ENCODE peak calls at places on chromosomes 16 and 17, in four cellular contexts. One of them, this sample, is unnamed.

GRCh38 chr16:55655381-55655708 is 443 bp upstream of the SLC6A2 start:
- DNase-seq in upper lobe of right lung: no peak
- DNase-seq in activated CD4-positive, alpha-beta T cell treated with anti-CD3 and anti-CD28 coated beads, Interleukin-2, amount 50 U/mL, for 1 hour: no peak
- DNase-seq in astrocyte of the hippocampus: no peak
- DNase-seq in this sample: no peak

GRCh38 chr16:72818286-72818845 is 229.6 kb downstream of the ZFHX3 start:
- DNase-seq in upper lobe of right lung: no peak
- DNase-seq in activated CD4-positive, alpha-beta T cell treated with anti-CD3 and anti-CD28 coated beads, Interleukin-2, amount 50 U/mL, for 1 hour: no peak
- DNase-seq in astrocyte of the hippocampus: peak; percentile 71
- DNase-seq in this sample: no peak

GRCh38 chr17:63382826-63383225 is 63.3 kb downstream of the CYB561 start:
- DNase-seq in upper lobe of right lung: no peak
- DNase-seq in activated CD4-positive, alpha-beta T cell treated with anti-CD3 and anti-CD28 coated beads, Interleukin-2, amount 50 U/mL, for 1 hour: no peak
- DNase-seq in astrocyte of the hippocampus: no peak
- DNase-seq in this sample: no peak

GRCh38 chr16:5738586-5738985 is 641.0 kb upstream of the EEF2KMT start:
- DNase-seq in upper lobe of right lung: no peak
- DNase-seq in activated CD4-positive, alpha-beta T cell treated with anti-CD3 and anti-CD28 coated beads, Interleukin-2, amount 50 U/mL, for 1 hour: no peak
- DNase-seq in astrocyte of the hippocampus: no peak
- DNase-seq in this sample: no peak

GRCh38 chr16:25838724-25839186 is 147.0 kb downstream of the HS3ST4 start:
- DNase-seq in upper lobe of right lung: no peak
- DNase-seq in activated CD4-positive, alpha-beta T cell treated with anti-CD3 and anti-CD28 coated beads, Interleukin-2, amount 50 U/mL, for 1 hour: peak; percentile 1
- DNase-seq in astrocyte of the hippocampus: peak; percentile 55
- DNase-seq in this sample: no peak

GRCh38 chr16:58829096-58829495 is 95.0 kb upstream of the GOT2 start:
- DNase-seq in upper lobe of right lung: no peak
- DNase-seq in activated CD4-positive, alpha-beta T cell treated with anti-CD3 and anti-CD28 coated beads, Interleukin-2, amount 50 U/mL, for 1 hour: no peak
- DNase-seq in astrocyte of the hippocampus: no peak
- DNase-seq in this sample: no peak

GRCh38 chr16:85659805-85660511 is 28.8 kb downstream of the GINS2 start:
- DNase-seq in upper lobe of right lung: peak; percentile 71
- DNase-seq in activated CD4-positive, alpha-beta T cell treated with anti-CD3 and anti-CD28 coated beads, Interleukin-2, amount 50 U/mL, for 1 hour: peak; percentile 61
- DNase-seq in astrocyte of the hippocampus: peak; percentile 71
- DNase-seq in this sample: peak; percentile 59

GRCh38 chr17:27733771-27734170 is 66.6 kb downstream of the NOS2 start:
- DNase-seq in upper lobe of right lung: no peak
- DNase-seq in activated CD4-positive, alpha-beta T cell treated with anti-CD3 and anti-CD28 coated beads, Interleukin-2, amount 50 U/mL, for 1 hour: no peak
- DNase-seq in astrocyte of the hippocampus: no peak
- DNase-seq in this sample: no peak

GRCh38 chr17:29140631-29141483 is 39.3 kb downstream of the MYO18A start:
- DNase-seq in upper lobe of right lung: no peak
- DNase-seq in activated CD4-positive, alpha-beta T cell treated with anti-CD3 and anti-CD28 coated beads, Interleukin-2, amount 50 U/mL, for 1 hour: peak; percentile 63
- DNase-seq in astrocyte of the hippocampus: peak; percentile 10
- DNase-seq in this sample: no peak

GRCh38 chr16:78464833-78465232 is 365.4 kb downstream of the WWOX start:
- DNase-seq in upper lobe of right lung: no peak
- DNase-seq in activated CD4-positive, alpha-beta T cell treated with anti-CD3 and anti-CD28 coated beads, Interleukin-2, amount 50 U/mL, for 1 hour: no peak
- DNase-seq in astrocyte of the hippocampus: no peak
- DNase-seq in this sample: no peak

GRCh38 chr16:85164838-85165516 is 52.7 kb upstream of the CIBAR2 start:
- DNase-seq in upper lobe of right lung: no peak
- DNase-seq in activated CD4-positive, alpha-beta T cell treated with anti-CD3 and anti-CD28 coated beads, Interleukin-2, amount 50 U/mL, for 1 hour: no peak
- DNase-seq in astrocyte of the hippocampus: no peak
- DNase-seq in this sample: no peak

GRCh38 chr17:39751016-39751543 is 13.3 kb downstream of the GRB7 start:
- DNase-seq in upper lobe of right lung: no peak
- DNase-seq in activated CD4-positive, alpha-beta T cell treated with anti-CD3 and anti-CD28 coated beads, Interleukin-2, amount 50 U/mL, for 1 hour: no peak
- DNase-seq in astrocyte of the hippocampus: no peak
- DNase-seq in this sample: peak; percentile 14

GRCh38 chr16:648071-648785 is 937 bp upstream of the WDR90 start:
- DNase-seq in upper lobe of right lung: peak; percentile 88
- DNase-seq in activated CD4-positive, alpha-beta T cell treated with anti-CD3 and anti-CD28 coated beads, Interleukin-2, amount 50 U/mL, for 1 hour: peak; percentile 38
- DNase-seq in astrocyte of the hippocampus: peak; percentile 62
- DNase-seq in this sample: peak; percentile 70

GRCh38 chr16:89961920-89962319 is 13.4 kb downstream of the DEF8 start:
- DNase-seq in upper lobe of right lung: no peak
- DNase-seq in activated CD4-positive, alpha-beta T cell treated with anti-CD3 and anti-CD28 coated beads, Interleukin-2, amount 50 U/mL, for 1 hour: no peak
- DNase-seq in astrocyte of the hippocampus: no peak
- DNase-seq in this sample: no peak

GRCh38 chr17:45261577-45262515 is at the start of gene SPATA32:
- DNase-seq in upper lobe of right lung: peak; percentile 87
- DNase-seq in activated CD4-positive, alpha-beta T cell treated with anti-CD3 and anti-CD28 coated beads, Interleukin-2, amount 50 U/mL, for 1 hour: peak; percentile 62
- DNase-seq in astrocyte of the hippocampus: peak; percentile 39
- DNase-seq in this sample: peak; percentile 84

GRCh38 chr16:88264641-88265285 is 118.0 kb upstream of the ZNF469 start:
- DNase-seq in upper lobe of right lung: peak; percentile 97
- DNase-seq in activated CD4-positive, alpha-beta T cell treated with anti-CD3 and anti-CD28 coated beads, Interleukin-2, amount 50 U/mL, for 1 hour: peak; percentile 29
- DNase-seq in astrocyte of the hippocampus: peak; percentile 95
- DNase-seq in this sample: peak; percentile 95

GRCh38 chr16:84087461-84088151 is 29.1 kb downstream of the MBTPS1 start:
- DNase-seq in upper lobe of right lung: no peak
- DNase-seq in activated CD4-positive, alpha-beta T cell treated with anti-CD3 and anti-CD28 coated beads, Interleukin-2, amount 50 U/mL, for 1 hour: no peak
- DNase-seq in astrocyte of the hippocampus: no peak
- DNase-seq in this sample: no peak

GRCh38 chr16:17633146-17633966 is 162.6 kb upstream of the XYLT1 start:
- DNase-seq in upper lobe of right lung: no peak
- DNase-seq in activated CD4-positive, alpha-beta T cell treated with anti-CD3 and anti-CD28 coated beads, Interleukin-2, amount 50 U/mL, for 1 hour: no peak
- DNase-seq in astrocyte of the hippocampus: no peak
- DNase-seq in this sample: no peak

GRCh38 chr16:31451681-31452351 is 7.5 kb upstream of the ARMC5 start:
- DNase-seq in upper lobe of right lung: peak; percentile 71
- DNase-seq in activated CD4-positive, alpha-beta T cell treated with anti-CD3 and anti-CD28 coated beads, Interleukin-2, amount 50 U/mL, for 1 hour: no peak
- DNase-seq in astrocyte of the hippocampus: peak; percentile 83
- DNase-seq in this sample: no peak

GRCh38 chr17:38742431-38743308 is 5.5 kb downstream of the PCGF2 start:
- DNase-seq in upper lobe of right lung: no peak
- DNase-seq in activated CD4-positive, alpha-beta T cell treated with anti-CD3 and anti-CD28 coated beads, Interleukin-2, amount 50 U/mL, for 1 hour: no peak
- DNase-seq in astrocyte of the hippocampus: peak; percentile 87
- DNase-seq in this sample: no peak

GRCh38 chr17:69012895-69013805 is 47.6 kb downstream of the ABCA9 start:
- DNase-seq in upper lobe of right lung: no peak
- DNase-seq in activated CD4-positive, alpha-beta T cell treated with anti-CD3 and anti-CD28 coated beads, Interleukin-2, amount 50 U/mL, for 1 hour: no peak
- DNase-seq in astrocyte of the hippocampus: peak; percentile 0
- DNase-seq in this sample: no peak

GRCh38 chr17:48715496-48716399 is 6.6 kb downstream of the PRAC1 start:
- DNase-seq in upper lobe of right lung: no peak
- DNase-seq in activated CD4-positive, alpha-beta T cell treated with anti-CD3 and anti-CD28 coated beads, Interleukin-2, amount 50 U/mL, for 1 hour: no peak
- DNase-seq in astrocyte of the hippocampus: no peak
- DNase-seq in this sample: no peak

GRCh38 chr16:1445518-1446197 is 1.3 kb upstream of the CCDC154 start:
- DNase-seq in upper lobe of right lung: no peak
- DNase-seq in activated CD4-positive, alpha-beta T cell treated with anti-CD3 and anti-CD28 coated beads, Interleukin-2, amount 50 U/mL, for 1 hour: no peak
- DNase-seq in astrocyte of the hippocampus: no peak
- DNase-seq in this sample: no peak

GRCh38 chr17:28524476-28525415 is 18.6 kb downstream of the FOXN1 start:
- DNase-seq in upper lobe of right lung: peak; percentile 80
- DNase-seq in activated CD4-positive, alpha-beta T cell treated with anti-CD3 and anti-CD28 coated beads, Interleukin-2, amount 50 U/mL, for 1 hour: no peak
- DNase-seq in astrocyte of the hippocampus: peak; percentile 92
- DNase-seq in this sample: peak; percentile 84

GRCh38 chr16:66695935-66696668 is 441 bp downstream of the CMTM4 start:
- DNase-seq in upper lobe of right lung: peak; percentile 86
- DNase-seq in activated CD4-positive, alpha-beta T cell treated with anti-CD3 and anti-CD28 coated beads, Interleukin-2, amount 50 U/mL, for 1 hour: no peak
- DNase-seq in astrocyte of the hippocampus: peak; percentile 39
- DNase-seq in this sample: peak; percentile 77

GRCh38 chr17:83004791-83005380 is 74.5 kb upstream of the METRNL start:
- DNase-seq in upper lobe of right lung: no peak
- DNase-seq in activated CD4-positive, alpha-beta T cell treated with anti-CD3 and anti-CD28 coated beads, Interleukin-2, amount 50 U/mL, for 1 hour: no peak
- DNase-seq in astrocyte of the hippocampus: no peak
- DNase-seq in this sample: no peak

GRCh38 chr16:51666074-51666473 is 515.0 kb upstream of the SALL1 start:
- DNase-seq in upper lobe of right lung: no peak
- DNase-seq in activated CD4-positive, alpha-beta T cell treated with anti-CD3 and anti-CD28 coated beads, Interleukin-2, amount 50 U/mL, for 1 hour: no peak
- DNase-seq in astrocyte of the hippocampus: peak; percentile 59
- DNase-seq in this sample: no peak

GRCh38 chr17:48198950-48199541 is 91.5 kb downstream of the SNX11 start:
- DNase-seq in upper lobe of right lung: no peak
- DNase-seq in activated CD4-positive, alpha-beta T cell treated with anti-CD3 and anti-CD28 coated beads, Interleukin-2, amount 50 U/mL, for 1 hour: no peak
- DNase-seq in astrocyte of the hippocampus: no peak
- DNase-seq in this sample: no peak

GRCh38 chr17:81400939-81401726 is 5.9 kb downstream of the BAHCC1 start:
- DNase-seq in upper lobe of right lung: no peak
- DNase-seq in activated CD4-positive, alpha-beta T cell treated with anti-CD3 and anti-CD28 coated beads, Interleukin-2, amount 50 U/mL, for 1 hour: no peak
- DNase-seq in astrocyte of the hippocampus: peak; percentile 43
- DNase-seq in this sample: no peak

GRCh38 chr16:29815793-29816693 is at the start of gene PAGR1:
- DNase-seq in upper lobe of right lung: peak; percentile 99
- DNase-seq in activated CD4-positive, alpha-beta T cell treated with anti-CD3 and anti-CD28 coated beads, Interleukin-2, amount 50 U/mL, for 1 hour: peak; percentile 98
- DNase-seq in astrocyte of the hippocampus: peak; percentile 100
- DNase-seq in this sample: peak; percentile 99

GRCh38 chr17:46841561-46842379 is 9.6 kb upstream of the WNT9B start:
- DNase-seq in upper lobe of right lung: no peak
- DNase-seq in activated CD4-positive, alpha-beta T cell treated with anti-CD3 and anti-CD28 coated beads, Interleukin-2, amount 50 U/mL, for 1 hour: peak; percentile 19
- DNase-seq in astrocyte of the hippocampus: peak; percentile 46
- DNase-seq in this sample: peak; percentile 44

GRCh38 chr16:75099738-75100615 is 16.6 kb downstream of the LDHD start:
- DNase-seq in upper lobe of right lung: peak; percentile 69
- DNase-seq in activated CD4-positive, alpha-beta T cell treated with anti-CD3 and anti-CD28 coated beads, Interleukin-2, amount 50 U/mL, for 1 hour: no peak
- DNase-seq in astrocyte of the hippocampus: no peak
- DNase-seq in this sample: peak; percentile 66

GRCh38 chr17:44110823-44111633 is 12.4 kb downstream of the HDAC5 start:
- DNase-seq in upper lobe of right lung: peak; percentile 98
- DNase-seq in activated CD4-positive, alpha-beta T cell treated with anti-CD3 and anti-CD28 coated beads, Interleukin-2, amount 50 U/mL, for 1 hour: peak; percentile 49
- DNase-seq in astrocyte of the hippocampus: peak; percentile 95
- DNase-seq in this sample: peak; percentile 97

GRCh38 chr17:57911021-57911420 is 44.2 kb downstream of the CUEDC1 start:
- DNase-seq in upper lobe of right lung: no peak
- DNase-seq in activated CD4-positive, alpha-beta T cell treated with anti-CD3 and anti-CD28 coated beads, Interleukin-2, amount 50 U/mL, for 1 hour: no peak
- DNase-seq in astrocyte of the hippocampus: no peak
- DNase-seq in this sample: no peak

GRCh38 chr17:35889818-35890773 is 9.9 kb upstream of the CCL5 start:
- DNase-seq in upper lobe of right lung: no peak
- DNase-seq in activated CD4-positive, alpha-beta T cell treated with anti-CD3 and anti-CD28 coated beads, Interleukin-2, amount 50 U/mL, for 1 hour: no peak
- DNase-seq in astrocyte of the hippocampus: peak; percentile 88
- DNase-seq in this sample: no peak